ENCODE peak calls at places on chromosome 7, in ten cellular contexts. N, K, H, I, W, Q, L, R, C and F are unnamed samples.

GRCh38 chr7:124566576-124566975 is 199.0 kb downstream of the GPR37 start:
- DNase-seq in N (peak; percentile 19), K (no peak), H (no peak), I (no peak), W (no peak), Q (no peak), L (no peak), R (no peak), C (no peak), F (no peak)

GRCh38 chr7:64515330-64515729 is 47.5 kb downstream of the ZNF680 start:
- DNase-seq in N (no peak), K (no peak), H (no peak), I (no peak), W (no peak), Q (no peak), L (no peak), R (no peak), C (no peak), F (no peak)

GRCh38 chr7:39720586-39720985 is 97.2 kb downstream of the RALA start:
- DNase-seq in N (peak; percentile 63), K (no peak), H (no peak), I (no peak), W (no peak), Q (peak; percentile 56), L (no peak), R (peak; percentile 59), C (peak; percentile 42), F (no peak)

GRCh38 chr7:99525713-99526440 is 21.4 kb downstream of the ZKSCAN5 start:
- DNase-seq in N (peak; percentile 20), K (no peak), H (no peak), I (no peak), W (no peak), Q (peak; percentile 61), L (no peak), R (peak; percentile 19), C (no peak), F (peak; percentile 12)

GRCh38 chr7:7812112-7812511 is 93.7 kb upstream of the RPA3 start:
- DNase-seq in N (peak; percentile 18), K (no peak), H (no peak), I (no peak), W (no peak), Q (no peak), L (no peak), R (peak; percentile 18), C (no peak), F (no peak)

GRCh38 chr7:115099906-115100305 is 178.0 kb downstream of the MDFIC start:
- DNase-seq in N (no peak), K (no peak), H (no peak), I (no peak), W (no peak), Q (no peak), L (no peak), R (peak; percentile 78), C (no peak), F (no peak)

GRCh38 chr7:2862831-2863361 is 18.8 kb upstream of the GNA12 start:
- DNase-seq in N (no peak), K (no peak), H (peak; percentile 74), I (no peak), W (no peak), Q (peak; percentile 72), L (no peak), R (no peak), C (no peak), F (no peak)

GRCh38 chr7:44445986-44446671 is 44.3 kb downstream of the NUDCD3 start:
- DNase-seq in N (no peak), K (peak; percentile 57), H (peak; percentile 51), I (no peak), W (no peak), Q (no peak), L (no peak), R (no peak), C (no peak), F (no peak)

GRCh38 chr7:30141405-30142045 is 6.7 kb downstream of the MTURN start:
- DNase-seq in N (no peak), K (no peak), H (no peak), I (no peak), W (no peak), Q (no peak), L (no peak), R (no peak), C (no peak), F (no peak)

GRCh38 chr7:16078076-16078952 is 343.0 kb downstream of the CRPPA start:
- DNase-seq in N (peak; percentile 21), K (no peak), H (no peak), I (no peak), W (no peak), Q (peak; percentile 71), L (no peak), R (peak; percentile 75), C (no peak), F (no peak)

GRCh38 chr7:134121632-134122139 is 5.5 kb upstream of the LRGUK start:
- DNase-seq in N (no peak), K (no peak), H (no peak), I (no peak), W (no peak), Q (no peak), L (no peak), R (no peak), C (no peak), F (no peak)

GRCh38 chr7:151566897-151567320 is 47.2 kb upstream of the RHEB start:
- DNase-seq in N (no peak), K (no peak), H (no peak), I (no peak), W (no peak), Q (no peak), L (no peak), R (peak; percentile 61), C (no peak), F (no peak)

GRCh38 chr7:127588697-127589482 is 679 bp downstream of the ARF5 start:
- DNase-seq in N (peak; percentile 88), K (peak; percentile 73), H (peak; percentile 76), I (peak; percentile 62), W (no peak), Q (peak; percentile 93), L (no peak), R (peak; percentile 44), C (peak; percentile 48), F (no peak)

GRCh38 chr7:17696422-17696821 is 243.9 kb downstream of the SNX13 start:
- DNase-seq in N (no peak), K (no peak), H (peak; percentile 85), I (peak; percentile 52), W (no peak), Q (no peak), L (no peak), R (peak; percentile 93), C (peak; percentile 56), F (no peak)

GRCh38 chr7:98265841-98266271 is 13.8 kb upstream of the TECPR1 start:
- DNase-seq in N (no peak), K (no peak), H (no peak), I (no peak), W (no peak), Q (peak; percentile 69), L (no peak), R (no peak), C (no peak), F (no peak)

GRCh38 chr7:43108255-43109011 is 4.0 kb upstream of the HECW1 start:
- DNase-seq in N (peak; percentile 58), K (peak; percentile 68), H (peak; percentile 79), I (peak; percentile 71), W (no peak), Q (peak; percentile 97), L (peak; percentile 19), R (peak; percentile 60), C (peak; percentile 68), F (no peak)

GRCh38 chr7:151794508-151795167 is 82.3 kb downstream of the PRKAG2 start:
- DNase-seq in N (no peak), K (no peak), H (peak; percentile 43), I (no peak), W (no peak), Q (peak; percentile 68), L (no peak), R (no peak), C (no peak), F (no peak)

GRCh38 chr7:90897961-90898469 is 301.9 kb downstream of the CDK14 start:
- DNase-seq in N (no peak), K (no peak), H (no peak), I (no peak), W (no peak), Q (no peak), L (no peak), R (no peak), C (no peak), F (no peak)

DNA sequence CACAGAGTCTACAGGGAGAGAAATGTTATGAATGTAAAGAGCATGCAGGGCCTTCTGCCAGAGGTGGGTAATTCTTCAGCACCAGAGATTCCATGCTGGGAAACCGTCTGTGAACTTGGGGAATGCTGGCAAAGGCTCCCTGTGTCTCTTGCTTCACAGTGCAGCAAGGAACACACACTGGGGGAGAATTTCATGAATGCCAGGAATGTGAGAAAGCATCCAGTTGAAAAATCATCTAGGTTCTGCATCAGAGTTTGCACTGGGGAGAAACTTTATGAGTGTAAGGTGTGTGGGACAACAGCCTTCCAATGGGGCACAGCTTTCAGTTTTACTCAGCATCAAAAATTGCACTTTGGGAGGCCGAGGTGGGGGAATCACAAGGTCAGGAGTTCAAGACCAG is 224.3 kb upstream of the IGFBP3 start:
- DNase-seq in N (peak; percentile 60), K (no peak), H (no peak), I (no peak), W (no peak), Q (peak; percentile 86), L (no peak), R (peak; percentile 91), C (no peak), F (no peak)
- H3K4me3 ChIP-seq in N (no peak overlapping the region), K (no peak overlapping the region), H (no peak overlapping the region), I (no peak overlapping the region), W (no peak overlapping the region), Q (no peak overlapping the region), L (no peak overlapping the region), R (no peak overlapping the region), C (no peak overlapping the region), F (no peak overlapping the region)

DNA sequence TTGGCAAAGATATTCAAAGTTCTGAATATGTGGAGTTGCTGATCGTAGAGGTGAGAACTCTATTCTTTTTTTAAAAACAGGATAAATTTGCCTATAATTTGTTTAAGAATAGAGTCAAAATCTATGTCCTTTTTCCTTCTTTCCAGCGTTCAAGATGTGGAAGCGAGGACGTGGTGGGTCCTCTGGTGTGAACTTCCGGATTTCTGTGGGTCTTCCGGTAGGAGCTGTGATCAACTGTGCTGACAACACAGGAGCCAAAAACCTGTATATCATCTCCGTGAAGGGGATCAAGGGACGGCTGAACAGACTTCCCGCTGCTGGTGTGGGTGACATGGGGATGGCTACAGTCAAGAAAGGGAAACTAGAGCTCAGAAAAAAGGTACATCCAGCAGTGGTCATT is 40.5 kb upstream of the SP8 start:
- DNase-seq in N (no peak), K (no peak), H (no peak), I (no peak), W (no peak), Q (no peak), L (no peak), R (no peak), C (no peak), F (no peak)
- H3K4me3 ChIP-seq in N (no peak overlapping the region), K (no peak overlapping the region), H (no peak overlapping the region), I (no peak overlapping the region), W (no peak overlapping the region), Q (no peak overlapping the region), L (no peak overlapping the region), R (no peak overlapping the region), C (no peak overlapping the region), F (no peak overlapping the region)

GRCh38 chr7:131031100-131031868 is 296.4 kb upstream of the MKLN1 start:
- DNase-seq in N (no peak), K (no peak), H (no peak), I (no peak), W (no peak), Q (no peak), L (no peak), R (no peak), C (no peak), F (no peak)
- H3K4me3 ChIP-seq in N (no peak overlapping the region), K (no peak overlapping the region), H (no peak overlapping the region), I (no peak overlapping the region), W (peak overlapping the region; percentile 2), Q (no peak overlapping the region), L (no peak overlapping the region), R (no peak overlapping the region), C (no peak overlapping the region), F (no peak overlapping the region)

GRCh38 chr7:135744938-135745701 is 3.5 kb downstream of the FAM180A start:
- DNase-seq in N (no peak), K (no peak), H (no peak), I (no peak), W (no peak), Q (no peak), L (no peak), R (peak; percentile 89), C (no peak), F (no peak)
- H3K4me3 ChIP-seq in N (no peak overlapping the region), K (no peak overlapping the region), H (no peak overlapping the region), I (no peak overlapping the region), W (no peak overlapping the region), Q (no peak overlapping the region), L (peak overlapping the region; percentile 60), R (peak overlapping the region; percentile 14), C (no peak overlapping the region), F (no peak overlapping the region)